ENCODE peak calls at places on chromosomes 1 and 21, in eight cellular contexts. I is CD8-positive, alpha-beta memory T cell; Y is naive thymus-derived CD8-positive, alpha-beta T cell; C is NT2/D1; D is A172; R is midbrain; P is EL; X is Panc1. A is an unnamed sample.
A peak's percentile ranks its signal among the peaks of the same experiment; 100 is the strongest.

GRCh38 chr1:18293291-18293690 is 185.7 kb downstream of the IGSF21 start:
- DNase-seq in I (no peak), Y (no peak), C (no peak), D (no peak), R (no peak), P (no peak), X (no peak), A (no peak)

GRCh38 chr1:57788333-57788732 is 364.5 kb upstream of the DAB1 start:
- DNase-seq in I (no peak), Y (no peak), C (no peak), D (no peak), R (no peak), P (no peak), X (no peak), A (no peak)

GRCh38 chr1:167984886-167985489 is 48.1 kb upstream of the MPC2 start:
- DNase-seq in I (no peak), Y (no peak), C (no peak), D (peak; percentile 53), R (no peak), P (no peak), X (no peak), A (no peak)

GRCh38 chr1:156601122-156601830 is at the start of gene GPATCH4:
- DNase-seq in I (peak; percentile 81), Y (peak; percentile 59), C (peak; percentile 93), D (peak; percentile 93), R (peak; percentile 86), P (peak; percentile 93), X (no peak), A (peak; percentile 81)

GRCh38 chr1:247474367-247474766 is 16.5 kb upstream of the OR2B11 start:
- DNase-seq in I (no peak), Y (no peak), C (no peak), D (no peak), R (no peak), P (no peak), X (no peak), A (no peak)

GRCh38 chr1:29382851-29383588 is 146.7 kb downstream of the PTPRU start:
- DNase-seq in I (no peak), Y (no peak), C (no peak), D (no peak), R (no peak), P (no peak), X (no peak), A (no peak)

GRCh38 chr1:192491804-192492554 is 83.6 kb upstream of the RGS1 start:
- DNase-seq in I (no peak), Y (no peak), C (no peak), D (no peak), R (no peak), P (no peak), X (no peak), A (no peak)

GRCh38 chr1:93304716-93305138 is 41.0 kb upstream of the DR1 start:
- DNase-seq in I (peak; percentile 62), Y (peak; percentile 49), C (peak; percentile 52), D (peak; percentile 49), R (peak; percentile 54), P (peak; percentile 65), X (peak; percentile 28), A (peak; percentile 35)

GRCh38 chr21:44567481-44568171 is 5.9 kb upstream of the KRTAP10-4 start:
- DNase-seq in I (no peak), Y (no peak), C (no peak), D (no peak), R (no peak), P (no peak), X (no peak), A (no peak)

GRCh38 chr1:228092342-228093049 is 10.0 kb downstream of the ARF1 start:
- DNase-seq in I (no peak), Y (no peak), C (no peak), D (no peak), R (no peak), P (no peak), X (no peak), A (no peak)

GRCh38 chr1:175385316-175385715 is 192.7 kb upstream of the KIAA0040 start:
- DNase-seq in I (no peak), Y (no peak), C (no peak), D (no peak), R (no peak), P (no peak), X (no peak), A (no peak)

GRCh38 chr1:11842154-11843041 is 5.2 kb downstream of the NPPA start:
- DNase-seq in I (no peak), Y (no peak), C (no peak), D (no peak), R (no peak), P (peak; percentile 37), X (no peak), A (no peak)

GRCh38 chr1:29033829-29034466 is 89.8 kb downstream of the TMEM200B start:
- DNase-seq in I (no peak), Y (no peak), C (peak; percentile 20), D (peak; percentile 15), R (peak; percentile 68), P (peak; percentile 53), X (peak; percentile 30), A (peak; percentile 24)

GRCh38 chr1:17027403-17027802 is 15.7 kb upstream of the ATP13A2 start:
- DNase-seq in I (no peak), Y (no peak), C (no peak), D (no peak), R (no peak), P (no peak), X (no peak), A (no peak)

A was measured in HCT116.